ENCODE peak calls at places on chromosomes 11 and 22, in six cellular contexts. N, J, O, S, G and M are unnamed samples.

GRCh38 chr22:48719978-48720661 is 1107.6 kb downstream of the BRD1 start:
- DNase-seq in G (no peak), J (no peak), O (no peak), S (no peak), N (no peak), M (no peak)

GRCh38 chr11:33910261-33910959 is 18.5 kb upstream of the LMO2 start:
- DNase-seq in O (no peak), S (no peak), G (no peak), N (no peak), J (no peak), M (no peak)

GRCh38 chr11:13335319-13335718 is 57.7 kb downstream of the BMAL1 start:
- DNase-seq in S (peak), O (peak), J (peak), G (peak), N (peak), M (peak)

GRCh38 chr11:35204614-35205013 is 65.6 kb downstream of the CD44 start:
- DNase-seq in S (no peak), J (no peak), N (no peak), O (no peak), G (no peak), M (no peak)

GRCh38 chr11:45472713-45473317 is 186.7 kb upstream of the SYT13 start:
- DNase-seq in J (no peak), G (no peak), S (no peak), N (peak), O (no peak), M (no peak)

GRCh38 chr22:46998346-46998745 is 235.9 kb downstream of the TBC1D22A start:
- DNase-seq in G (no peak), S (no peak), O (no peak), N (no peak), J (no peak), M (no peak)

GRCh38 chr11:111846640-111847039 is 24.7 kb downstream of the ALG9 start:
- DNase-seq in G (no peak), N (no peak), J (peak), O (no peak), S (no peak), M (no peak)

GRCh38 chr11:15675683-15676082 is 561.0 kb downstream of the INSC start:
- DNase-seq in S (no peak), O (no peak), G (no peak), N (no peak), J (no peak), M (no peak)

GRCh38 chr22:49575703-49576081 is 252.0 kb downstream of the BRD1 start:
- DNase-seq in J (no peak), O (no peak), G (no peak), S (no peak), N (no peak), M (no peak)

GRCh38 chr11:35390737-35391682 is 28.3 kb downstream of the SLC1A2 start:
- DNase-seq in N (peak), G (no peak), S (peak), J (peak), O (peak), M (no peak)

GRCh38 chr22:46908641-46909107 is 146.2 kb downstream of the TBC1D22A start:
- DNase-seq in S (no peak), N (no peak), J (no peak), G (no peak), O (no peak), M (no peak)

GRCh38 chr11:27795955-27796861 is 96.0 kb upstream of the BDNF start:
- DNase-seq in S (no peak), G (peak), J (no peak), N (peak), O (no peak), M (no peak)

GRCh38 chr22:44807915-44808690 is 55.7 kb downstream of the ARHGAP8 start:
- DNase-seq in S (no peak), N (no peak), J (no peak), O (no peak), G (no peak), M (no peak)